ENCODE peak calls at places on chromosomes 5 and 9, in ten cellular contexts. G is HFFc6, Z is nephron progenitor cell, L is transverse colon, I is GM12864, V is choroid plexus epithelial cell, K is COR-L47, H is frontal cortex, T is EL, Y is progenitor cell of endocrine pancreas. N is an unnamed sample.

GRCh38 chr9:35448511-35448910 is 41.4 kb upstream of the RUSC2 start:
- DNase-seq in G (no peak), Z (no peak), L (no peak), I (no peak), V (peak; percentile 60), K (no peak), H (no peak), T (no peak), Y (no peak), N (peak; percentile 7)

GRCh38 chr9:114606597-114607207 is 4.4 kb upstream of the TMEM268 start:
- DNase-seq in G (peak; percentile 33), Z (no peak), L (no peak), I (no peak), V (peak; percentile 83), K (no peak), H (no peak), T (peak; percentile 66), Y (no peak), N (peak; percentile 93)

GRCh38 chr5:172594431-172594830 is 46.6 kb upstream of the NEURL1B start:
- DNase-seq in G (no peak), Z (no peak), L (no peak), I (no peak), V (no peak), K (no peak), H (no peak), T (no peak), Y (no peak), N (no peak)

GRCh38 chr5:136146201-136146600 is 13.6 kb downstream of the SMAD5 start:
- DNase-seq in G (no peak), Z (no peak), L (no peak), I (no peak), V (no peak), K (no peak), H (no peak), T (no peak), Y (no peak), N (no peak)

GRCh38 chr5:141840826-141841360 is 37.3 kb downstream of the PCDH1 start:
- DNase-seq in G (no peak), Z (no peak), L (no peak), I (no peak), V (no peak), K (no peak), H (no peak), T (no peak), Y (no peak), N (no peak)

GRCh38 chr9:16726718-16727451 is 143.6 kb downstream of the BNC2 start:
- DNase-seq in G (peak; percentile 72), Z (peak; percentile 85), L (peak; percentile 66), I (no peak), V (peak; percentile 94), K (peak; percentile 62), H (peak; percentile 23), T (peak; percentile 90), Y (peak; percentile 69), N (peak; percentile 93)

GRCh38 chr9:113461943-113462342 is 1.6 kb upstream of the RGS3 start:
- DNase-seq in G (no peak), Z (no peak), L (no peak), I (no peak), V (no peak), K (no peak), H (no peak), T (no peak), Y (no peak), N (no peak)

GRCh38 chr5:98839469-98840383 is 66.3 kb downstream of the RGMB start:
- DNase-seq in G (no peak), Z (no peak), L (no peak), I (no peak), V (peak; percentile 53), K (no peak), H (no peak), T (peak; percentile 24), Y (no peak), N (peak; percentile 6)

GRCh38 chr9:99807276-99807852 is 14.3 kb upstream of the NR4A3 start:
- DNase-seq in G (peak; percentile 33), Z (peak; percentile 60), L (peak; percentile 63), I (no peak), V (peak; percentile 77), K (peak; percentile 67), H (peak; percentile 36), T (peak; percentile 66), Y (no peak), N (peak; percentile 60)

GRCh38 chr5:166856771-166857170 is 1434.7 kb upstream of the WWC1 start:
- DNase-seq in G (no peak), Z (no peak), L (no peak), I (no peak), V (no peak), K (no peak), H (no peak), T (no peak), Y (no peak), N (no peak)

GRCh38 chr5:143051244-143052058 is 281.3 kb downstream of the ARHGAP26 start:
- DNase-seq in G (peak; percentile 89), Z (no peak), L (no peak), I (no peak), V (peak; percentile 95), K (no peak), H (no peak), T (peak; percentile 77), Y (no peak), N (peak; percentile 93)

GRCh38 chr9:122402403-122403268 is 31.8 kb downstream of the PTGS1 start:
- DNase-seq in G (peak; percentile 99), Z (no peak), L (no peak), I (no peak), V (peak; percentile 98), K (no peak), H (no peak), T (peak; percentile 97), Y (no peak), N (peak; percentile 99)

GRCh38 chr9:13078164-13078563 is 201.3 kb downstream of the MPDZ start:
- DNase-seq in G (no peak), Z (no peak), L (no peak), I (no peak), V (no peak), K (no peak), H (no peak), T (no peak), Y (no peak), N (no peak)

N was measured in iris pigment epithelial cell.